ENCODE peak calls at places on chromosomes 2 and 18, in five cellular contexts. One of them, this sample, is unnamed.

GRCh38 chr18:39801010-39801409 is 2154.0 kb upstream of the PIK3C3 start:
- DNase-seq in AG04450: no peak
- DNase-seq in RWPE1: no peak
- DNase-seq in dorsolateral prefrontal cortex: no peak
- DNase-seq in CD4-positive, alpha-beta memory T cell: no peak
- DNase-seq in this sample: no peak

GRCh38 chr2:70258532-70258875 is 567 bp downstream of the PCYOX1 start:
- DNase-seq in AG04450: no peak
- DNase-seq in RWPE1: peak
- DNase-seq in CD4-positive, alpha-beta memory T cell: no peak
- DNase-seq in dorsolateral prefrontal cortex: peak
- DNase-seq in this sample: peak

GRCh38 chr18:25921677-25922421 is 168.6 kb downstream of the SS18 start:
- DNase-seq in dorsolateral prefrontal cortex: no peak
- DNase-seq in CD4-positive, alpha-beta memory T cell: peak
- DNase-seq in RWPE1: peak
- DNase-seq in AG04450: no peak
- DNase-seq in this sample: peak

GRCh38 chr2:122132292-122132691 is 376.8 kb downstream of the TSN start:
- DNase-seq in AG04450: no peak
- DNase-seq in RWPE1: no peak
- DNase-seq in CD4-positive, alpha-beta memory T cell: no peak
- DNase-seq in dorsolateral prefrontal cortex: no peak
- DNase-seq in this sample: peak

GRCh38 chr2:239889641-239890055 is 135.5 kb downstream of the NDUFA10 start:
- DNase-seq in AG04450: no peak
- DNase-seq in dorsolateral prefrontal cortex: no peak
- DNase-seq in RWPE1: no peak
- DNase-seq in CD4-positive, alpha-beta memory T cell: no peak
- DNase-seq in this sample: no peak

GRCh38 chr2:127704641-127705243 is 3.4 kb downstream of the SFT2D3 start:
- DNase-seq in RWPE1: no peak
- DNase-seq in dorsolateral prefrontal cortex: no peak
- DNase-seq in CD4-positive, alpha-beta memory T cell: no peak
- DNase-seq in AG04450: no peak
- DNase-seq in this sample: no peak

GRCh38 chr2:182144780-182145170 is 159.1 kb downstream of the PPP1R1C start:
- DNase-seq in RWPE1: no peak
- DNase-seq in AG04450: no peak
- DNase-seq in CD4-positive, alpha-beta memory T cell: no peak
- DNase-seq in dorsolateral prefrontal cortex: no peak
- DNase-seq in this sample: peak

GRCh38 chr2:46521215-46521683 is 41.9 kb downstream of the TMEM247 start:
- DNase-seq in dorsolateral prefrontal cortex: no peak
- DNase-seq in AG04450: no peak
- DNase-seq in CD4-positive, alpha-beta memory T cell: no peak
- DNase-seq in RWPE1: no peak
- DNase-seq in this sample: no peak

GRCh38 chr18:78565240-78565639 is 414.4 kb upstream of the SALL3 start:
- DNase-seq in AG04450: no peak
- DNase-seq in RWPE1: no peak
- DNase-seq in CD4-positive, alpha-beta memory T cell: no peak
- DNase-seq in dorsolateral prefrontal cortex: no peak
- DNase-seq in this sample: no peak

GRCh38 chr18:3593904-3594759 is 144.2 kb downstream of the TGIF1 start:
- DNase-seq in dorsolateral prefrontal cortex: peak
- DNase-seq in RWPE1: peak
- DNase-seq in AG04450: peak
- DNase-seq in CD4-positive, alpha-beta memory T cell: peak
- DNase-seq in this sample: peak

GRCh38 chr18:3115430-3116025 is 102.6 kb upstream of the LPIN2 start:
- DNase-seq in AG04450: no peak
- DNase-seq in RWPE1: no peak
- DNase-seq in dorsolateral prefrontal cortex: no peak
- DNase-seq in CD4-positive, alpha-beta memory T cell: no peak
- DNase-seq in this sample: no peak

GRCh38 chr2:38794235-38794946 is 16.4 kb downstream of the GEMIN6 start:
- DNase-seq in dorsolateral prefrontal cortex: no peak
- DNase-seq in AG04450: no peak
- DNase-seq in CD4-positive, alpha-beta memory T cell: no peak
- DNase-seq in RWPE1: no peak
- DNase-seq in this sample: no peak

GRCh38 chr18:48279312-48279711 is 129.9 kb downstream of the ZBTB7C start:
- DNase-seq in dorsolateral prefrontal cortex: no peak
- DNase-seq in RWPE1: no peak
- DNase-seq in AG04450: no peak
- DNase-seq in CD4-positive, alpha-beta memory T cell: no peak
- DNase-seq in this sample: no peak

GRCh38 chr2:95258271-95258670 is 16.0 kb upstream of the PROM2 start:
- DNase-seq in AG04450: no peak
- DNase-seq in CD4-positive, alpha-beta memory T cell: no peak
- DNase-seq in dorsolateral prefrontal cortex: no peak
- DNase-seq in RWPE1: no peak
- DNase-seq in this sample: no peak

GRCh38 chr2:55431982-55432627 is 12.4 kb upstream of the CCDC88A start:
- DNase-seq in dorsolateral prefrontal cortex: no peak
- DNase-seq in AG04450: no peak
- DNase-seq in RWPE1: peak
- DNase-seq in CD4-positive, alpha-beta memory T cell: peak
- DNase-seq in this sample: peak

GRCh38 chr2:34242741-34243123 is 643.6 kb upstream of the FAM98A start:
- DNase-seq in CD4-positive, alpha-beta memory T cell: no peak
- DNase-seq in RWPE1: no peak
- DNase-seq in dorsolateral prefrontal cortex: no peak
- DNase-seq in AG04450: no peak
- DNase-seq in this sample: no peak

GRCh38 chr2:120205901-120206581 is 17.2 kb downstream of the TMEM185B start:
- DNase-seq in RWPE1: no peak
- DNase-seq in AG04450: no peak
- DNase-seq in CD4-positive, alpha-beta memory T cell: no peak
- DNase-seq in dorsolateral prefrontal cortex: no peak
- DNase-seq in this sample: no peak

GRCh38 chr2:74554821-74555531 is 456 bp downstream of the DOK1 start:
- DNase-seq in AG04450: no peak
- DNase-seq in RWPE1: no peak
- DNase-seq in CD4-positive, alpha-beta memory T cell: peak
- DNase-seq in dorsolateral prefrontal cortex: no peak
- DNase-seq in this sample: no peak

GRCh38 chr18:79941473-79942119 is 9.9 kb downstream of the SLC66A2 start:
- DNase-seq in RWPE1: no peak
- DNase-seq in AG04450: no peak
- DNase-seq in dorsolateral prefrontal cortex: peak
- DNase-seq in CD4-positive, alpha-beta memory T cell: no peak
- DNase-seq in this sample: no peak

GRCh38 chr2:174522553-174522952 is 35.7 kb upstream of the GPR155 start:
- DNase-seq in AG04450: no peak
- DNase-seq in dorsolateral prefrontal cortex: no peak
- DNase-seq in RWPE1: no peak
- DNase-seq in CD4-positive, alpha-beta memory T cell: peak
- DNase-seq in this sample: no peak

GRCh38 chr2:237388036-237388435 is 25.9 kb downstream of the COL6A3 start:
- DNase-seq in AG04450: no peak
- DNase-seq in RWPE1: no peak
- DNase-seq in dorsolateral prefrontal cortex: no peak
- DNase-seq in CD4-positive, alpha-beta memory T cell: no peak
- DNase-seq in this sample: no peak

GRCh38 chr2:221573430-221574230 is 1.5 kb upstream of the EPHA4 start:
- DNase-seq in CD4-positive, alpha-beta memory T cell: peak
- DNase-seq in AG04450: peak
- DNase-seq in dorsolateral prefrontal cortex: peak
- DNase-seq in RWPE1: peak
- DNase-seq in this sample: peak

GRCh38 chr2:16207151-16207550 is 266.8 kb downstream of the MYCN start:
- DNase-seq in dorsolateral prefrontal cortex: no peak
- DNase-seq in RWPE1: no peak
- DNase-seq in AG04450: no peak
- DNase-seq in CD4-positive, alpha-beta memory T cell: no peak
- DNase-seq in this sample: no peak

GRCh38 chr2:9234680-9235387 is 28.2 kb downstream of the ASAP2 start:
- DNase-seq in CD4-positive, alpha-beta memory T cell: no peak
- DNase-seq in dorsolateral prefrontal cortex: no peak
- DNase-seq in AG04450: peak
- DNase-seq in RWPE1: peak
- DNase-seq in this sample: peak

GRCh38 chr2:196836440-196836839 is 27.3 kb upstream of the C2orf66 start:
- DNase-seq in dorsolateral prefrontal cortex: no peak
- DNase-seq in CD4-positive, alpha-beta memory T cell: no peak
- DNase-seq in AG04450: no peak
- DNase-seq in RWPE1: peak
- DNase-seq in this sample: peak

GRCh38 chr2:23293063-23293462 is 91.9 kb upstream of the KLHL29 start:
- DNase-seq in CD4-positive, alpha-beta memory T cell: no peak
- DNase-seq in RWPE1: no peak
- DNase-seq in AG04450: no peak
- DNase-seq in dorsolateral prefrontal cortex: no peak
- DNase-seq in this sample: peak

GRCh38 chr18:27967938-27968803 is 208.8 kb downstream of the CDH2 start:
- DNase-seq in AG04450: no peak
- DNase-seq in RWPE1: no peak
- DNase-seq in dorsolateral prefrontal cortex: no peak
- DNase-seq in CD4-positive, alpha-beta memory T cell: no peak
- DNase-seq in this sample: no peak

GRCh38 chr18:24234330-24234729 is 95.5 kb downstream of the CABYR start:
- DNase-seq in AG04450: no peak
- DNase-seq in CD4-positive, alpha-beta memory T cell: no peak
- DNase-seq in RWPE1: no peak
- DNase-seq in dorsolateral prefrontal cortex: no peak
- DNase-seq in this sample: no peak

GRCh38 chr18:12076424-12077140 is 17.1 kb upstream of the ANKRD62 start:
- DNase-seq in dorsolateral prefrontal cortex: no peak
- DNase-seq in AG04450: no peak
- DNase-seq in CD4-positive, alpha-beta memory T cell: no peak
- DNase-seq in RWPE1: peak
- DNase-seq in this sample: peak

GRCh38 chr2:202529389-202529788 is 105.4 kb upstream of the FAM117B start:
- DNase-seq in AG04450: peak
- DNase-seq in dorsolateral prefrontal cortex: no peak
- DNase-seq in RWPE1: no peak
- DNase-seq in CD4-positive, alpha-beta memory T cell: no peak
- DNase-seq in this sample: peak

GRCh38 chr2:71531522-71532047 is 78.2 kb downstream of the DYSF start:
- DNase-seq in RWPE1: peak
- DNase-seq in CD4-positive, alpha-beta memory T cell: no peak
- DNase-seq in AG04450: no peak
- DNase-seq in dorsolateral prefrontal cortex: no peak
- DNase-seq in this sample: peak

GRCh38 chr2:236088368-236089057 is 79.7 kb downstream of the GBX2 start:
- DNase-seq in CD4-positive, alpha-beta memory T cell: no peak
- DNase-seq in dorsolateral prefrontal cortex: no peak
- DNase-seq in AG04450: no peak
- DNase-seq in RWPE1: no peak
- DNase-seq in this sample: no peak

GRCh38 chr2:231034291-231034882 is 2.9 kb upstream of the C2orf72 start:
- DNase-seq in dorsolateral prefrontal cortex: no peak
- DNase-seq in CD4-positive, alpha-beta memory T cell: no peak
- DNase-seq in RWPE1: no peak
- DNase-seq in AG04450: no peak
- DNase-seq in this sample: no peak

GRCh38 chr2:237354930-237355329 is 59.0 kb downstream of the COL6A3 start:
- DNase-seq in dorsolateral prefrontal cortex: no peak
- DNase-seq in CD4-positive, alpha-beta memory T cell: no peak
- DNase-seq in AG04450: no peak
- DNase-seq in RWPE1: peak
- DNase-seq in this sample: peak